ENCODE peak calls at places on chromosomes 16 and 17, in eight cellular contexts. G is aorta, A is neural progenitor cell, O is BE2C, L is lower lobe of right lung, M is body of pancreas, W is uterus, B is WERI-Rb-1. Z is an unnamed sample. For H3K9me3, the result is how much of the 10 kb centered on the place peaks cover.

GRCh38 chr17:27398691-27399090 is 57.6 kb upstream of the KSR1 start:
- DNase-seq in L (no peak), B (no peak), G (no peak), M (no peak), A (no peak), W (no peak), O (no peak), Z (no peak)

GRCh38 chr16:55508941-55509920 is at the start of gene LPCAT2:
- DNase-seq in A (peak), L (peak), W (peak), G (peak), B (peak), O (peak), M (peak), Z (peak)

GRCh38 chr16:24544640-24545039 is 5.3 kb downstream of the RBBP6 start:
- DNase-seq in M (no peak), O (no peak), B (no peak), G (no peak), W (no peak), L (no peak), A (no peak), Z (peak)

GRCh38 chr16:11100239-11100750 is 155.7 kb downstream of the SOCS1 start:
- DNase-seq in M (peak), W (peak), A (peak), O (no peak), G (peak), B (no peak), L (no peak), Z (peak)

GRCh38 chr16:67944690-67945391 is 921 bp upstream of the LCAT start:
- DNase-seq in B (no peak), M (no peak), W (no peak), O (no peak), L (no peak), A (no peak), G (no peak), Z (no peak)

GRCh38 chr16:58176608-58177346 is 21.1 kb downstream of the CSNK2A2 start:
- DNase-seq in W (no peak), M (no peak), G (no peak), O (no peak), L (no peak), B (no peak), A (no peak), Z (no peak)

GRCh38 chr16:67539271-67539670 is 10.6 kb downstream of the RIPOR1 start:
- DNase-seq in A (no peak), O (no peak), L (no peak), W (no peak), B (no peak), G (no peak), M (no peak), Z (no peak)

GRCh38 chr17:19897901-19898300 is 30.2 kb upstream of the ULK2 start:
- DNase-seq in M (no peak), L (no peak), G (no peak), W (peak), A (peak), O (no peak), B (no peak), Z (peak)

GRCh38 chr16:27234171-27234570 is 30.8 kb downstream of the KDM8 start:
- DNase-seq in L (peak), O (no peak), B (no peak), A (no peak), W (no peak), M (no peak), G (peak), Z (no peak)

GRCh38 chr17:75856062-75856681 is 1.0 kb upstream of the WBP2 start:
- DNase-seq in M (peak), G (peak), B (no peak), L (no peak), A (no peak), O (no peak), W (no peak), Z (peak)

GRCh38 chr16:65875362-65876199 is 490.9 kb upstream of the CDH5 start:
- DNase-seq in M (no peak), W (no peak), A (peak), L (no peak), G (no peak), O (peak), B (no peak), Z (no peak)

GRCh38 chr17:49217651-49218413 is 7.3 kb downstream of the ABI3 start:
- DNase-seq in L (peak), B (no peak), M (peak), A (no peak), O (no peak), G (no peak), W (no peak), Z (no peak)

GRCh38 chr17:70310251-70310672 is 140.9 kb downstream of the KCNJ2 start:
- DNase-seq in B (no peak), A (no peak), G (no peak), M (no peak), O (no peak), L (no peak), W (no peak), Z (no peak)
- H3K4me3 ChIP-seq in B (no peak), A (no peak), G (no peak), M (no peak), O (no peak), L (no peak), W (no peak), Z (no peak)

GRCh38 chr17:22300177-22300576 is 607.9 kb downstream of the KCNJ18 start:
- DNase-seq in G (no peak), A (no peak), O (no peak), L (no peak), B (no peak), W (no peak), M (no peak), Z (no peak)
- H3K9me3 ChIP-seq in G (under half), A (under half), O (under half), L (under half), B (under half), W (under half), M (under half), Z (under half)

DNA sequence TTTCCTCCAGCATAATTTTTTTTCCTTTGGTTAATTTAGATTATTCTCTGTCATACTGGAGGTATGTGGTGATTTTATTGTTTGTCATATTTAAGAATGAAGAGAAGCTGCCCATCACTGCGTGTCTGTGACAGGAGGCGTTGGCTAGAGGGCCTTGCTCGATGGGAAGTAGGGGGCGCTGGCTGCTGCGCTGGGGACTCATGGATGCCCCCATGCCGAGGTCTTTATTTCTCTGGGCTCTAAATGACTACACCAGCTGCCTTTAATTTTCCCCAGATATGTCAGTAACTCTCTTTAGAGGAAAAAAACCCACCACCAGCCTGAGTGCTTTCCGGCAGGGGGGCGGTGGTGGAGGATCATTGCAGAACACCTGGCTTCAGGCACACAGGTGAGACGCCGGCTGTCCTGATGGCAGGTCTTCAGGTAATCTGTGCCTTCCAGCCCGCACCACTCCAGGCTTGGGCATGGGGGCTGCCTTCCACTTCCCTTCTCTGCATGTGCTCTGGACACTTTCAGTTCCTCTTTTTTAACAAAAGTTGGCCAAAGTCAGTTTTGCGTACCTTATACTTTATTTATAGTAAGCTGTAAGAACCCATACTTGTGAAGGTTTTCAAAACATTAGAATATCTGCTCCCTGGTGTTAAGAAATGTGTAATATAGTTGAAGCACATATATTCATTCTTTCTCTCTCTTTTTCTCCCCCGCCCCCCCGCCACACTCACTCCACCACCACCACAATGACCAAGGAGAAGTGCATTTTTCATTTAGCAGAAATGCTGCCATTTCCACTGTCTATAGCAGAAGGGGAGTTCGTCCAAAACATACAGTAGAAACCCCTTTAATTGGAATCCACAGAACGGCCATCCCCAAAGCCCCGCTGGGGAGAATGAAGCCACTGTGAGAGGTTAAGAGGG is 192.7 kb downstream of the RPTOR start:
- DNase-seq in A (no peak), B (no peak), W (no peak), G (no peak), O (no peak), L (peak), M (no peak), Z (no peak)
- H3K4me3 ChIP-seq in A (no peak), B (no peak), W (no peak), G (no peak), O (no peak), L (no peak), M (no peak), Z (no peak)

GRCh38 chr16:35744716-35745115 is 2285.3 kb downstream of the TP53TG3F start:
- DNase-seq in M (no peak), O (no peak), W (no peak), G (no peak), L (no peak), B (no peak), A (no peak), Z (no peak)

GRCh38 chr16:35745191-35745590 is 2285.8 kb downstream of the TP53TG3F start:
- DNase-seq in G (no peak), A (no peak), W (no peak), M (no peak), B (no peak), O (no peak), L (no peak), Z (no peak)

GRCh38 chr16:35745821-35746248 is 2286.4 kb downstream of the TP53TG3F start:
- DNase-seq in W (no peak), B (no peak), O (no peak), A (no peak), L (no peak), G (no peak), M (no peak), Z (no peak)

GRCh38 chr16:35743101-35743692 is 2283.8 kb downstream of the TP53TG3F start:
- DNase-seq in B (no peak), W (no peak), A (no peak), M (no peak), L (no peak), O (no peak), G (no peak), Z (no peak)

GRCh38 chr16:35744084-35744483 is 2284.7 kb downstream of the TP53TG3F start:
- DNase-seq in G (no peak), A (no peak), M (no peak), W (no peak), L (no peak), O (no peak), B (no peak), Z (no peak)
- H3K9me3 ChIP-seq in G (under half), A (under half), M (under half), W (under half), L (under half), O (under half), B (under half), Z (under half)

Z was measured in adipocyte.